ENCODE peak calls at places on chromosomes 3 and 15, in eight cellular contexts. One of them, this sample, is unnamed.

GRCh38 chr3:100183608-100184125 is 69.4 kb upstream of the FILIP1L start:
- DNase-seq in globus pallidus: no peak
- DNase-seq in T-helper 9 cell: no peak
- DNase-seq in activated T-helper 1 cell treated with Interleukin-2 at 50 U/mL for 16 hours: no peak
- DNase-seq in HCEC 1CT: no peak
- DNase-seq in stimulated activated CD4-positive, alpha-beta T cell treated with anti-CD3 and anti-CD28 coated beads, Interleukin-2, amount 100 ng/mL, for 48 hours: no peak
- DNase-seq in activated T-cell treated with anti-CD3 and anti-CD28 coated beads, Interleukin-2, amount 50 U/mL, for 1 hour: no peak
- DNase-seq in GM13977: no peak
- DNase-seq in this sample: no peak

GRCh38 chr15:79311901-79312553 is 1.1 kb downstream of the TMED3 start:
- DNase-seq in activated T-helper 1 cell treated with Interleukin-2 at 50 U/mL for 16 hours: no peak
- DNase-seq in HCEC 1CT: no peak
- DNase-seq in globus pallidus: no peak
- DNase-seq in activated T-cell treated with anti-CD3 and anti-CD28 coated beads, Interleukin-2, amount 50 U/mL, for 1 hour: no peak
- DNase-seq in stimulated activated CD4-positive, alpha-beta T cell treated with anti-CD3 and anti-CD28 coated beads, Interleukin-2, amount 100 ng/mL, for 48 hours: no peak
- DNase-seq in GM13977: peak; percentile 28
- DNase-seq in T-helper 9 cell: no peak
- DNase-seq in this sample: no peak

GRCh38 chr15:70259030-70259424 is 161.3 kb upstream of the TLE3 start:
- DNase-seq in HCEC 1CT: peak; percentile 37
- DNase-seq in stimulated activated CD4-positive, alpha-beta T cell treated with anti-CD3 and anti-CD28 coated beads, Interleukin-2, amount 100 ng/mL, for 48 hours: peak; percentile 22
- DNase-seq in T-helper 9 cell: peak; percentile 28
- DNase-seq in globus pallidus: peak; percentile 42
- DNase-seq in activated T-helper 1 cell treated with Interleukin-2 at 50 U/mL for 16 hours: peak; percentile 39
- DNase-seq in GM13977: no peak
- DNase-seq in activated T-cell treated with anti-CD3 and anti-CD28 coated beads, Interleukin-2, amount 50 U/mL, for 1 hour: peak; percentile 58
- DNase-seq in this sample: no peak

GRCh38 chr3:178532414-178532813 is 3.8 kb upstream of the KCNMB2 start:
- DNase-seq in globus pallidus: no peak
- DNase-seq in activated T-cell treated with anti-CD3 and anti-CD28 coated beads, Interleukin-2, amount 50 U/mL, for 1 hour: no peak
- DNase-seq in GM13977: no peak
- DNase-seq in HCEC 1CT: no peak
- DNase-seq in stimulated activated CD4-positive, alpha-beta T cell treated with anti-CD3 and anti-CD28 coated beads, Interleukin-2, amount 100 ng/mL, for 48 hours: no peak
- DNase-seq in activated T-helper 1 cell treated with Interleukin-2 at 50 U/mL for 16 hours: no peak
- DNase-seq in T-helper 9 cell: no peak
- DNase-seq in this sample: no peak

GRCh38 chr3:108125151-108125540 is 34.3 kb upstream of the CD47 start:
- DNase-seq in activated T-cell treated with anti-CD3 and anti-CD28 coated beads, Interleukin-2, amount 50 U/mL, for 1 hour: no peak
- DNase-seq in T-helper 9 cell: no peak
- DNase-seq in globus pallidus: no peak
- DNase-seq in stimulated activated CD4-positive, alpha-beta T cell treated with anti-CD3 and anti-CD28 coated beads, Interleukin-2, amount 100 ng/mL, for 48 hours: no peak
- DNase-seq in GM13977: no peak
- DNase-seq in activated T-helper 1 cell treated with Interleukin-2 at 50 U/mL for 16 hours: no peak
- DNase-seq in HCEC 1CT: no peak
- DNase-seq in this sample: no peak

GRCh38 chr3:55333923-55334322 is 153.2 kb downstream of the WNT5A start:
- DNase-seq in T-helper 9 cell: no peak
- DNase-seq in activated T-cell treated with anti-CD3 and anti-CD28 coated beads, Interleukin-2, amount 50 U/mL, for 1 hour: no peak
- DNase-seq in GM13977: no peak
- DNase-seq in stimulated activated CD4-positive, alpha-beta T cell treated with anti-CD3 and anti-CD28 coated beads, Interleukin-2, amount 100 ng/mL, for 48 hours: no peak
- DNase-seq in globus pallidus: no peak
- DNase-seq in HCEC 1CT: peak; percentile 62
- DNase-seq in activated T-helper 1 cell treated with Interleukin-2 at 50 U/mL for 16 hours: no peak
- DNase-seq in this sample: no peak

GRCh38 chr15:82804575-82804949 is 1.3 kb downstream of the FSD2 start:
- DNase-seq in GM13977: no peak
- DNase-seq in activated T-cell treated with anti-CD3 and anti-CD28 coated beads, Interleukin-2, amount 50 U/mL, for 1 hour: no peak
- DNase-seq in activated T-helper 1 cell treated with Interleukin-2 at 50 U/mL for 16 hours: no peak
- DNase-seq in stimulated activated CD4-positive, alpha-beta T cell treated with anti-CD3 and anti-CD28 coated beads, Interleukin-2, amount 100 ng/mL, for 48 hours: no peak
- DNase-seq in HCEC 1CT: no peak
- DNase-seq in globus pallidus: no peak
- DNase-seq in T-helper 9 cell: no peak
- DNase-seq in this sample: no peak

GRCh38 chr3:52896613-52897012 is 735 bp downstream of the STIMATE start:
- DNase-seq in T-helper 9 cell: no peak
- DNase-seq in activated T-helper 1 cell treated with Interleukin-2 at 50 U/mL for 16 hours: no peak
- DNase-seq in GM13977: peak; percentile 42
- DNase-seq in activated T-cell treated with anti-CD3 and anti-CD28 coated beads, Interleukin-2, amount 50 U/mL, for 1 hour: no peak
- DNase-seq in globus pallidus: no peak
- DNase-seq in stimulated activated CD4-positive, alpha-beta T cell treated with anti-CD3 and anti-CD28 coated beads, Interleukin-2, amount 100 ng/mL, for 48 hours: no peak
- DNase-seq in HCEC 1CT: no peak
- DNase-seq in this sample: no peak

GRCh38 chr15:34583399-34584320 is at the start of gene GOLGA8B:
- DNase-seq in HCEC 1CT: peak; percentile 8
- DNase-seq in GM13977: peak; percentile 94
- DNase-seq in globus pallidus: peak; percentile 18
- DNase-seq in activated T-helper 1 cell treated with Interleukin-2 at 50 U/mL for 16 hours: peak; percentile 72
- DNase-seq in stimulated activated CD4-positive, alpha-beta T cell treated with anti-CD3 and anti-CD28 coated beads, Interleukin-2, amount 100 ng/mL, for 48 hours: peak; percentile 72
- DNase-seq in T-helper 9 cell: peak; percentile 72
- DNase-seq in activated T-cell treated with anti-CD3 and anti-CD28 coated beads, Interleukin-2, amount 50 U/mL, for 1 hour: peak; percentile 83
- DNase-seq in this sample: peak; percentile 87

GRCh38 chr15:66907826-66908502 is 157.4 kb upstream of the SMAD3 start:
- DNase-seq in activated T-cell treated with anti-CD3 and anti-CD28 coated beads, Interleukin-2, amount 50 U/mL, for 1 hour: no peak
- DNase-seq in globus pallidus: peak; percentile 76
- DNase-seq in GM13977: no peak
- DNase-seq in stimulated activated CD4-positive, alpha-beta T cell treated with anti-CD3 and anti-CD28 coated beads, Interleukin-2, amount 100 ng/mL, for 48 hours: no peak
- DNase-seq in T-helper 9 cell: no peak
- DNase-seq in activated T-helper 1 cell treated with Interleukin-2 at 50 U/mL for 16 hours: no peak
- DNase-seq in HCEC 1CT: no peak
- DNase-seq in this sample: peak; percentile 20

GRCh38 chr3:114504941-114505632 is 211.3 kb downstream of the TIGIT start:
- DNase-seq in HCEC 1CT: peak; percentile 54
- DNase-seq in T-helper 9 cell: no peak
- DNase-seq in activated T-helper 1 cell treated with Interleukin-2 at 50 U/mL for 16 hours: no peak
- DNase-seq in activated T-cell treated with anti-CD3 and anti-CD28 coated beads, Interleukin-2, amount 50 U/mL, for 1 hour: no peak
- DNase-seq in GM13977: no peak
- DNase-seq in globus pallidus: no peak
- DNase-seq in stimulated activated CD4-positive, alpha-beta T cell treated with anti-CD3 and anti-CD28 coated beads, Interleukin-2, amount 100 ng/mL, for 48 hours: no peak
- DNase-seq in this sample: no peak

GRCh38 chr3:42511196-42511595 is 8.8 kb downstream of the VIPR1 start:
- DNase-seq in HCEC 1CT: no peak
- DNase-seq in activated T-helper 1 cell treated with Interleukin-2 at 50 U/mL for 16 hours: no peak
- DNase-seq in stimulated activated CD4-positive, alpha-beta T cell treated with anti-CD3 and anti-CD28 coated beads, Interleukin-2, amount 100 ng/mL, for 48 hours: no peak
- DNase-seq in activated T-cell treated with anti-CD3 and anti-CD28 coated beads, Interleukin-2, amount 50 U/mL, for 1 hour: no peak
- DNase-seq in T-helper 9 cell: no peak
- DNase-seq in GM13977: no peak
- DNase-seq in globus pallidus: no peak
- DNase-seq in this sample: no peak

GRCh38 chr3:131350506-131350905 is 31.1 kb upstream of the NUDT16 start:
- DNase-seq in activated T-cell treated with anti-CD3 and anti-CD28 coated beads, Interleukin-2, amount 50 U/mL, for 1 hour: no peak
- DNase-seq in activated T-helper 1 cell treated with Interleukin-2 at 50 U/mL for 16 hours: no peak
- DNase-seq in GM13977: no peak
- DNase-seq in HCEC 1CT: no peak
- DNase-seq in stimulated activated CD4-positive, alpha-beta T cell treated with anti-CD3 and anti-CD28 coated beads, Interleukin-2, amount 100 ng/mL, for 48 hours: no peak
- DNase-seq in globus pallidus: no peak
- DNase-seq in T-helper 9 cell: no peak
- DNase-seq in this sample: no peak

GRCh38 chr3:89405145-89405544 is 297.7 kb downstream of the EPHA3 start:
- DNase-seq in stimulated activated CD4-positive, alpha-beta T cell treated with anti-CD3 and anti-CD28 coated beads, Interleukin-2, amount 100 ng/mL, for 48 hours: no peak
- DNase-seq in T-helper 9 cell: no peak
- DNase-seq in HCEC 1CT: no peak
- DNase-seq in activated T-helper 1 cell treated with Interleukin-2 at 50 U/mL for 16 hours: no peak
- DNase-seq in GM13977: no peak
- DNase-seq in activated T-cell treated with anti-CD3 and anti-CD28 coated beads, Interleukin-2, amount 50 U/mL, for 1 hour: no peak
- DNase-seq in globus pallidus: no peak
- DNase-seq in this sample: no peak

GRCh38 chr3:4774531-4774930 is 204.7 kb upstream of the BHLHE40 start:
- DNase-seq in activated T-helper 1 cell treated with Interleukin-2 at 50 U/mL for 16 hours: no peak
- DNase-seq in stimulated activated CD4-positive, alpha-beta T cell treated with anti-CD3 and anti-CD28 coated beads, Interleukin-2, amount 100 ng/mL, for 48 hours: no peak
- DNase-seq in GM13977: no peak
- DNase-seq in globus pallidus: no peak
- DNase-seq in activated T-cell treated with anti-CD3 and anti-CD28 coated beads, Interleukin-2, amount 50 U/mL, for 1 hour: no peak
- DNase-seq in HCEC 1CT: no peak
- DNase-seq in T-helper 9 cell: no peak
- DNase-seq in this sample: no peak

GRCh38 chr15:74855857-74856256 is 12.9 kb upstream of the ULK3 start:
- DNase-seq in stimulated activated CD4-positive, alpha-beta T cell treated with anti-CD3 and anti-CD28 coated beads, Interleukin-2, amount 100 ng/mL, for 48 hours: no peak
- DNase-seq in T-helper 9 cell: no peak
- DNase-seq in globus pallidus: no peak
- DNase-seq in GM13977: no peak
- DNase-seq in activated T-helper 1 cell treated with Interleukin-2 at 50 U/mL for 16 hours: no peak
- DNase-seq in activated T-cell treated with anti-CD3 and anti-CD28 coated beads, Interleukin-2, amount 50 U/mL, for 1 hour: no peak
- DNase-seq in HCEC 1CT: no peak
- DNase-seq in this sample: no peak

GRCh38 chr15:42059661-42060476 is 34.5 kb downstream of the PLA2G4D start:
- DNase-seq in activated T-cell treated with anti-CD3 and anti-CD28 coated beads, Interleukin-2, amount 50 U/mL, for 1 hour: peak; percentile 76
- DNase-seq in HCEC 1CT: peak; percentile 14
- DNase-seq in stimulated activated CD4-positive, alpha-beta T cell treated with anti-CD3 and anti-CD28 coated beads, Interleukin-2, amount 100 ng/mL, for 48 hours: peak; percentile 82
- DNase-seq in GM13977: peak; percentile 73
- DNase-seq in activated T-helper 1 cell treated with Interleukin-2 at 50 U/mL for 16 hours: peak; percentile 43
- DNase-seq in T-helper 9 cell: peak; percentile 73
- DNase-seq in globus pallidus: no peak
- DNase-seq in this sample: peak; percentile 58

GRCh38 chr3:161252143-161252542 is 31.0 kb downstream of the NMD3 start:
- DNase-seq in globus pallidus: no peak
- DNase-seq in activated T-helper 1 cell treated with Interleukin-2 at 50 U/mL for 16 hours: no peak
- DNase-seq in GM13977: no peak
- DNase-seq in stimulated activated CD4-positive, alpha-beta T cell treated with anti-CD3 and anti-CD28 coated beads, Interleukin-2, amount 100 ng/mL, for 48 hours: no peak
- DNase-seq in activated T-cell treated with anti-CD3 and anti-CD28 coated beads, Interleukin-2, amount 50 U/mL, for 1 hour: no peak
- DNase-seq in T-helper 9 cell: no peak
- DNase-seq in HCEC 1CT: no peak
- DNase-seq in this sample: no peak

GRCh38 chr3:5194801-5195509 is 7.4 kb downstream of the EDEM1 start:
- DNase-seq in stimulated activated CD4-positive, alpha-beta T cell treated with anti-CD3 and anti-CD28 coated beads, Interleukin-2, amount 100 ng/mL, for 48 hours: no peak
- DNase-seq in GM13977: peak; percentile 24
- DNase-seq in HCEC 1CT: peak; percentile 81
- DNase-seq in T-helper 9 cell: peak; percentile 16
- DNase-seq in globus pallidus: no peak
- DNase-seq in activated T-cell treated with anti-CD3 and anti-CD28 coated beads, Interleukin-2, amount 50 U/mL, for 1 hour: no peak
- DNase-seq in activated T-helper 1 cell treated with Interleukin-2 at 50 U/mL for 16 hours: no peak
- DNase-seq in this sample: peak; percentile 73

GRCh38 chr15:50353251-50353998 is 1.6 kb downstream of the GABPB1 start:
- DNase-seq in GM13977: peak; percentile 26
- DNase-seq in activated T-helper 1 cell treated with Interleukin-2 at 50 U/mL for 16 hours: no peak
- DNase-seq in globus pallidus: peak; percentile 7
- DNase-seq in HCEC 1CT: peak; percentile 92
- DNase-seq in stimulated activated CD4-positive, alpha-beta T cell treated with anti-CD3 and anti-CD28 coated beads, Interleukin-2, amount 100 ng/mL, for 48 hours: no peak
- DNase-seq in T-helper 9 cell: no peak
- DNase-seq in activated T-cell treated with anti-CD3 and anti-CD28 coated beads, Interleukin-2, amount 50 U/mL, for 1 hour: no peak
- DNase-seq in this sample: peak; percentile 31

GRCh38 chr3:13684350-13684749 is 135.4 kb downstream of the FBLN2 start:
- DNase-seq in stimulated activated CD4-positive, alpha-beta T cell treated with anti-CD3 and anti-CD28 coated beads, Interleukin-2, amount 100 ng/mL, for 48 hours: no peak
- DNase-seq in activated T-helper 1 cell treated with Interleukin-2 at 50 U/mL for 16 hours: no peak
- DNase-seq in globus pallidus: no peak
- DNase-seq in HCEC 1CT: no peak
- DNase-seq in activated T-cell treated with anti-CD3 and anti-CD28 coated beads, Interleukin-2, amount 50 U/mL, for 1 hour: no peak
- DNase-seq in GM13977: no peak
- DNase-seq in T-helper 9 cell: no peak
- DNase-seq in this sample: no peak

GRCh38 chr15:48634934-48635333 is 10.6 kb downstream of the FBN1 start:
- DNase-seq in stimulated activated CD4-positive, alpha-beta T cell treated with anti-CD3 and anti-CD28 coated beads, Interleukin-2, amount 100 ng/mL, for 48 hours: no peak
- DNase-seq in T-helper 9 cell: no peak
- DNase-seq in activated T-helper 1 cell treated with Interleukin-2 at 50 U/mL for 16 hours: no peak
- DNase-seq in GM13977: no peak
- DNase-seq in HCEC 1CT: peak; percentile 71
- DNase-seq in activated T-cell treated with anti-CD3 and anti-CD28 coated beads, Interleukin-2, amount 50 U/mL, for 1 hour: no peak
- DNase-seq in globus pallidus: no peak
- DNase-seq in this sample: no peak

GRCh38 chr15:67882487-67883227 is 42.8 kb upstream of the RNU6-1 start:
- DNase-seq in globus pallidus: peak; percentile 29
- DNase-seq in GM13977: peak; percentile 59
- DNase-seq in HCEC 1CT: no peak
- DNase-seq in activated T-helper 1 cell treated with Interleukin-2 at 50 U/mL for 16 hours: no peak
- DNase-seq in T-helper 9 cell: no peak
- DNase-seq in activated T-cell treated with anti-CD3 and anti-CD28 coated beads, Interleukin-2, amount 50 U/mL, for 1 hour: no peak
- DNase-seq in stimulated activated CD4-positive, alpha-beta T cell treated with anti-CD3 and anti-CD28 coated beads, Interleukin-2, amount 100 ng/mL, for 48 hours: no peak
- DNase-seq in this sample: no peak

GRCh38 chr15:57932348-57932747 is 133.2 kb downstream of the ALDH1A2 start:
- DNase-seq in T-helper 9 cell: no peak
- DNase-seq in GM13977: no peak
- DNase-seq in globus pallidus: no peak
- DNase-seq in activated T-cell treated with anti-CD3 and anti-CD28 coated beads, Interleukin-2, amount 50 U/mL, for 1 hour: no peak
- DNase-seq in HCEC 1CT: no peak
- DNase-seq in activated T-helper 1 cell treated with Interleukin-2 at 50 U/mL for 16 hours: no peak
- DNase-seq in stimulated activated CD4-positive, alpha-beta T cell treated with anti-CD3 and anti-CD28 coated beads, Interleukin-2, amount 100 ng/mL, for 48 hours: no peak
- DNase-seq in this sample: no peak

GRCh38 chr3:187850256-187851010 is 105.2 kb upstream of the BCL6 start:
- DNase-seq in T-helper 9 cell: no peak
- DNase-seq in HCEC 1CT: no peak
- DNase-seq in globus pallidus: no peak
- DNase-seq in stimulated activated CD4-positive, alpha-beta T cell treated with anti-CD3 and anti-CD28 coated beads, Interleukin-2, amount 100 ng/mL, for 48 hours: no peak
- DNase-seq in activated T-helper 1 cell treated with Interleukin-2 at 50 U/mL for 16 hours: no peak
- DNase-seq in activated T-cell treated with anti-CD3 and anti-CD28 coated beads, Interleukin-2, amount 50 U/mL, for 1 hour: no peak
- DNase-seq in GM13977: no peak
- DNase-seq in this sample: no peak

GRCh38 chr15:23629234-23629805 is 18.3 kb downstream of the MAGEL2 start:
- DNase-seq in stimulated activated CD4-positive, alpha-beta T cell treated with anti-CD3 and anti-CD28 coated beads, Interleukin-2, amount 100 ng/mL, for 48 hours: no peak
- DNase-seq in activated T-cell treated with anti-CD3 and anti-CD28 coated beads, Interleukin-2, amount 50 U/mL, for 1 hour: no peak
- DNase-seq in HCEC 1CT: no peak
- DNase-seq in T-helper 9 cell: no peak
- DNase-seq in activated T-helper 1 cell treated with Interleukin-2 at 50 U/mL for 16 hours: no peak
- DNase-seq in globus pallidus: peak; percentile 20
- DNase-seq in GM13977: no peak
- DNase-seq in this sample: peak; percentile 55

GRCh38 chr15:52496776-52497470 is 31.8 kb downstream of the MYO5A start:
- DNase-seq in T-helper 9 cell: no peak
- DNase-seq in HCEC 1CT: peak; percentile 85
- DNase-seq in globus pallidus: no peak
- DNase-seq in stimulated activated CD4-positive, alpha-beta T cell treated with anti-CD3 and anti-CD28 coated beads, Interleukin-2, amount 100 ng/mL, for 48 hours: peak; percentile 43
- DNase-seq in activated T-cell treated with anti-CD3 and anti-CD28 coated beads, Interleukin-2, amount 50 U/mL, for 1 hour: no peak
- DNase-seq in activated T-helper 1 cell treated with Interleukin-2 at 50 U/mL for 16 hours: no peak
- DNase-seq in GM13977: no peak
- DNase-seq in this sample: no peak

GRCh38 chr15:64667736-64668161 is 107.6 kb downstream of the RBPMS2 start:
- DNase-seq in activated T-cell treated with anti-CD3 and anti-CD28 coated beads, Interleukin-2, amount 50 U/mL, for 1 hour: no peak
- DNase-seq in stimulated activated CD4-positive, alpha-beta T cell treated with anti-CD3 and anti-CD28 coated beads, Interleukin-2, amount 100 ng/mL, for 48 hours: no peak
- DNase-seq in T-helper 9 cell: no peak
- DNase-seq in activated T-helper 1 cell treated with Interleukin-2 at 50 U/mL for 16 hours: no peak
- DNase-seq in HCEC 1CT: no peak
- DNase-seq in globus pallidus: no peak
- DNase-seq in GM13977: no peak
- DNase-seq in this sample: no peak

GRCh38 chr15:78090422-78090821 is 1.9 kb upstream of the SH2D7 start:
- DNase-seq in GM13977: no peak
- DNase-seq in globus pallidus: no peak
- DNase-seq in activated T-cell treated with anti-CD3 and anti-CD28 coated beads, Interleukin-2, amount 50 U/mL, for 1 hour: no peak
- DNase-seq in stimulated activated CD4-positive, alpha-beta T cell treated with anti-CD3 and anti-CD28 coated beads, Interleukin-2, amount 100 ng/mL, for 48 hours: no peak
- DNase-seq in T-helper 9 cell: no peak
- DNase-seq in activated T-helper 1 cell treated with Interleukin-2 at 50 U/mL for 16 hours: no peak
- DNase-seq in HCEC 1CT: no peak
- DNase-seq in this sample: no peak

GRCh38 chr3:71172951-71173350 is 410.6 kb downstream of the FOXP1 start:
- DNase-seq in activated T-cell treated with anti-CD3 and anti-CD28 coated beads, Interleukin-2, amount 50 U/mL, for 1 hour: no peak
- DNase-seq in stimulated activated CD4-positive, alpha-beta T cell treated with anti-CD3 and anti-CD28 coated beads, Interleukin-2, amount 100 ng/mL, for 48 hours: no peak
- DNase-seq in globus pallidus: no peak
- DNase-seq in HCEC 1CT: peak; percentile 67
- DNase-seq in GM13977: no peak
- DNase-seq in activated T-helper 1 cell treated with Interleukin-2 at 50 U/mL for 16 hours: no peak
- DNase-seq in T-helper 9 cell: no peak
- DNase-seq in this sample: no peak

GRCh38 chr15:42134617-42135243 is 21.7 kb downstream of the PLA2G4F start:
- DNase-seq in activated T-helper 1 cell treated with Interleukin-2 at 50 U/mL for 16 hours: no peak
- DNase-seq in T-helper 9 cell: no peak
- DNase-seq in stimulated activated CD4-positive, alpha-beta T cell treated with anti-CD3 and anti-CD28 coated beads, Interleukin-2, amount 100 ng/mL, for 48 hours: no peak
- DNase-seq in activated T-cell treated with anti-CD3 and anti-CD28 coated beads, Interleukin-2, amount 50 U/mL, for 1 hour: no peak
- DNase-seq in globus pallidus: no peak
- DNase-seq in HCEC 1CT: no peak
- DNase-seq in GM13977: no peak
- DNase-seq in this sample: no peak

This sample was measured in MM.1S.